ENCODE peak calls at places on chromosomes 16 and 17, in seven cellular contexts. L is heart right ventricle, W is SK-N-SH, X is AG04450, I is thoracic aorta, S is small intestine, O is MM.1S. T is an unnamed sample.

GRCh38 chr17:8474826-8475225 is 39.1 kb downstream of the NDEL1 start:
- DNase-seq in L (no peak), X (no peak), W (no peak), S (no peak), I (no peak), O (no peak), T (no peak)

GRCh38 chr16:13982446-13982845 is 62.5 kb downstream of the ERCC4 start:
- DNase-seq in S (no peak), L (no peak), W (no peak), I (no peak), O (no peak), X (no peak), T (no peak)

GRCh38 chr16:23452221-23452571 is 793 bp downstream of the COG7 start:
- DNase-seq in I (no peak), O (no peak), X (no peak), L (no peak), S (no peak), W (no peak), T (no peak)

GRCh38 chr17:60901222-60901621 is 223.6 kb downstream of the BCAS3 start:
- DNase-seq in W (no peak), O (no peak), S (no peak), L (no peak), I (no peak), X (no peak), T (no peak)

GRCh38 chr17:74212262-74212912 is 984 bp upstream of the TTYH2 start:
- DNase-seq in W (no peak), L (no peak), I (no peak), X (no peak), S (no peak), O (no peak), T (no peak)

GRCh38 chr17:28078443-28079229 is 36.2 kb downstream of the NLK start:
- DNase-seq in I (no peak), S (no peak), L (no peak), O (no peak), W (no peak), X (no peak), T (no peak)

GRCh38 chr17:36879027-36879426 is 58.2 kb upstream of the LHX1 start:
- DNase-seq in S (no peak), W (no peak), I (no peak), O (no peak), X (no peak), L (no peak), T (no peak)

GRCh38 chr16:27798241-27798640 is 248.3 kb downstream of the KATNIP start:
- DNase-seq in X (no peak), L (no peak), I (no peak), S (no peak), O (no peak), W (no peak), T (no peak)

GRCh38 chr17:40938981-40939380 is 1.5 kb upstream of the KRT23 start:
- DNase-seq in W (no peak), L (no peak), S (no peak), X (no peak), O (no peak), I (no peak), T (no peak)

GRCh38 chr17:50163846-50164696 is 1.7 kb upstream of the SGCA start:
- DNase-seq in L (peak; percentile 67), S (no peak), W (no peak), X (no peak), O (no peak), I (no peak), T (no peak)

GRCh38 chr16:83211711-83212110 is 584.9 kb downstream of the CDH13 start:
- DNase-seq in S (no peak), I (no peak), W (no peak), L (no peak), X (no peak), O (no peak), T (no peak)

GRCh38 chr17:83196088-83196765 is 116.8 kb downstream of the METRNL start:
- DNase-seq in O (no peak), X (no peak), L (no peak), W (no peak), S (no peak), I (no peak), T (peak; percentile 2)

GRCh38 chr17:83195330-83196087 is 116.1 kb downstream of the METRNL start:
- DNase-seq in L (no peak), X (no peak), S (no peak), O (no peak), I (peak; percentile 40), W (no peak), T (peak; percentile 62)

GRCh38 chr17:83194761-83195329 is 115.4 kb downstream of the METRNL start:
- DNase-seq in S (no peak), X (no peak), L (no peak), I (no peak), W (no peak), O (no peak), T (no peak)

GRCh38 chr17:83198366-83199341 is 119.2 kb downstream of the METRNL start:
- DNase-seq in I (peak; percentile 1), O (peak; percentile 53), W (no peak), X (no peak), L (no peak), S (no peak), T (no peak)

DNA sequence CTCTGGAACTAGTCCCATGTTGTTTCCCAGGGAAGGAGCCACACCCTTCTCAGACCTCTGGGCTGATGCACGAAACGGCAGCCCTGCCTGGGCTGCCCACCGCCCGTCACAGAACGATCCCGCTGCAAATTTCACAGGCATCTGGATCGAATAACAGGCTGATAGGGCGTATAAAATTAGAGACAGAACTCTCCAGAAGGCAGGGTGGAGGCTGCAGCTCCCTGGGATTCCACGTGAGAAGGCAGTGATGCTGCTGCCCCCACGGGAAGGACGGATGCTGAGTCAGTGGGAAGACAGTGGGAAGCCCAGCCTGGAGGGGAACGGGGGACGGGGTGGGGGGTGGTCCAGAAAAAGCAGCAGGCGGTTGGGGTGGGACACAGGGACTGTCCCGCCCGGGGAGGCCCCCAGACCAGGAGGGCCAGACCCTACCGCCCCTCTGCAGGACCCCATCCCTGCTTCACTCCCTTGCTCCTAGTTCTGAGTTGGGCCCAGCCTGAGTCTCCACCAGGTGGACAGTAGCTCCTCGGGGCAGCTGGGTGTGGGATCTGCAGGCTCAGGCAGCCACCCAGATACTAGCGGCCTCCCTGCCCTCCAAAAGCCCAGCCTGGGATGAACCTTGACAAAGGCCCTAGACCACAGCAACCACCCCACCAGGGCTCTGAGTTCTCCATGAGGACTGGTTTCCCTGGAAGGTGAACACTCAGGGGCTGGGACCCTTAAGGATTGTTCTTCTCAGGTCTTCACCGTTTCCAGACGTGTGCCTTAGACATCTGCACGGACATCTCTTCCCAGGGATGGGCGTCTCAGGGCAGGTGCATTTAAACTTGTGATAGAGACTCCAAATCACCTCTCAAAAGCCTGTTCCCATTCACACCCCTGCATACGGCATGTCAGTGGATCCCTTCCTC is 117.8 kb downstream of the METRNL start:
- DNase-seq in S (no peak), L (no peak), I (peak; percentile 1), W (no peak), X (no peak), O (no peak), T (no peak)
- H3K9me3 ChIP-seq in S (no peaks in the 10 kb centered on the region), L (no peaks in the 10 kb centered on the region), I (no peaks in the 10 kb centered on the region), W (no peaks in the 10 kb centered on the region), X (peaks cover 20% of the 10 kb centered on the region), O (no peaks in the 10 kb centered on the region), T (no peaks in the 10 kb centered on the region)

GRCh38 chr16:63787014-63787413 is 1334.8 kb downstream of the CDH11 start:
- DNase-seq in O (no peak), L (no peak), X (no peak), S (no peak), W (no peak), I (no peak), T (no peak)
- H3K9me3 ChIP-seq in O (no peaks in the 10 kb centered on the region), L (peaks cover 21% of the 10 kb centered on the region), X (peaks cover 15% of the 10 kb centered on the region), S (no peaks in the 10 kb centered on the region), W (peaks cover 14% of the 10 kb centered on the region), I (no peaks in the 10 kb centered on the region), T (peaks cover 18% of the 10 kb centered on the region)

DNA sequence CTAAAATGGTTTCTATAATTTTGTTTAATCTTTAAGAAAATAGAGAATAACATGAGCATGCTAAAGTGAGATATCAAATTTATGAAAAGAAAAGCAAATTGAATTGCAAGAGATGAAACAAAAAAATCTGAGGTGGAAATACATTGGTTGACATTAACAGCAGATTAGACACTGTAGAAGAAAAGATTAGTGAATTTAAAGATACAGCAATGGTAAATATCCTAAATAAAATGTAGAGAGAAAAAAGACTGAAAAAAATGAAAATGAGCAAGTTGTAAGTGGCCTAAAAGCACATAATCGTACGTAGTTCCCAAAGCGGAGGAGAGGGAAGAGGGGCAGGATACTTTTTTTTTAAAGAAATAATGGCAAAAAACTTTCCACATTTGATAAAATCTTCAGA is 30.5 kb upstream of the ALDH3A2 start:
- DNase-seq in X (no peak), W (no peak), O (no peak), S (no peak), L (no peak), I (no peak), T (no peak)
- H3K9me3 ChIP-seq in X (peaks cover 4% of the 10 kb centered on the region), W (peaks cover 10% of the 10 kb centered on the region), O (no peaks in the 10 kb centered on the region), S (no peaks in the 10 kb centered on the region), L (peaks cover 40% of the 10 kb centered on the region), I (peaks cover 32% of the 10 kb centered on the region), T (peaks cover 30% of the 10 kb centered on the region)

GRCh38 chr16:22340945-22341344 is 33.5 kb downstream of the CDR2 start:
- DNase-seq in X (no peak), W (no peak), S (no peak), O (no peak), I (no peak), L (no peak), T (no peak)
- H3K9me3 ChIP-seq in X (peaks cover 8% of the 10 kb centered on the region), W (peaks cover 9% of the 10 kb centered on the region), S (no peaks in the 10 kb centered on the region), O (no peaks in the 10 kb centered on the region), I (peaks cover 9% of the 10 kb centered on the region), L (peaks cover 19% of the 10 kb centered on the region), T (peaks cover 14% of the 10 kb centered on the region)

GRCh38 chr16:88286301-88286923 is 96.3 kb upstream of the ZNF469 start:
- DNase-seq in O (no peak), W (no peak), I (no peak), L (no peak), S (no peak), X (no peak), T (no peak)
- H3K9me3 ChIP-seq in O (no peaks in the 10 kb centered on the region), W (no peaks in the 10 kb centered on the region), I (no peaks in the 10 kb centered on the region), L (peaks cover 27% of the 10 kb centered on the region), S (no peaks in the 10 kb centered on the region), X (peaks cover 44% of the 10 kb centered on the region), T (peaks cover 16% of the 10 kb centered on the region)

GRCh38 chr16:19858654-19859018 is 26.0 kb downstream of the GPRC5B start:
- DNase-seq in I (no peak), W (no peak), L (no peak), O (no peak), S (no peak), X (no peak), T (no peak)

GRCh38 chr16:19859166-19859565 is 25.5 kb downstream of the GPRC5B start:
- DNase-seq in O (no peak), S (no peak), X (no peak), W (no peak), I (no peak), L (no peak), T (no peak)

GRCh38 chr16:19860146-19861030 is 24.3 kb downstream of the GPRC5B start:
- DNase-seq in X (peak; percentile 34), I (no peak), S (no peak), W (no peak), L (no peak), O (no peak), T (no peak)

GRCh38 chr16:19861069-19861468 is 23.6 kb downstream of the GPRC5B start:
- DNase-seq in X (no peak), I (no peak), L (no peak), O (no peak), W (no peak), S (no peak), T (no peak)

GRCh38 chr16:19859603-19860002 is 25.0 kb downstream of the GPRC5B start:
- DNase-seq in S (no peak), W (no peak), O (no peak), L (no peak), X (no peak), I (no peak), T (no peak)
- H3K9me3 ChIP-seq in S (no peaks in the 10 kb centered on the region), W (no peaks in the 10 kb centered on the region), O (no peaks in the 10 kb centered on the region), L (no peaks in the 10 kb centered on the region), X (no peaks in the 10 kb centered on the region), I (no peaks in the 10 kb centered on the region), T (no peaks in the 10 kb centered on the region)

GRCh38 chr16:15780805-15781204 is 76.0 kb downstream of the MYH11 start:
- DNase-seq in O (no peak), I (no peak), W (no peak), X (no peak), L (no peak), S (no peak), T (no peak)
- H3K9me3 ChIP-seq in O (no peaks in the 10 kb centered on the region), I (no peaks in the 10 kb centered on the region), W (no peaks in the 10 kb centered on the region), X (peaks cover 4% of the 10 kb centered on the region), L (no peaks in the 10 kb centered on the region), S (no peaks in the 10 kb centered on the region), T (no peaks in the 10 kb centered on the region)